ENCODE peak calls at places on chromosomes 5 and 9, in nine cellular contexts. S is HS-5; N is Daoy; Q is stimulated activated CD8-positive, alpha-beta memory T cell treated with anti-CD3 and anti-CD28 coated beads, Interleukin-4, amount 100 ng/mL, for 4 hours; A is NCI-H510A treated with DMSO at 0.1 percent for 48 hours; T is pons; Y is NCI-H460; E is T-helper 2 cell; O is M059J. M is an unnamed sample.

GRCh38 chr9:127130661-127131538 is 8.5 kb upstream of the ANGPTL2 start:
- DNase-seq in A (peak; percentile 89), T (peak; percentile 90), Q (no peak), N (peak; percentile 87), E (no peak), S (peak; percentile 85), O (peak; percentile 83), Y (no peak), M (no peak)

GRCh38 chr5:145437627-145438026 is 397.5 kb downstream of the PRELID2 start:
- DNase-seq in S (no peak), N (no peak), A (no peak), Q (no peak), T (no peak), E (no peak), Y (no peak), O (no peak), M (no peak)

GRCh38 chr9:33273266-33273971 is 8.6 kb downstream of the CHMP5 start:
- DNase-seq in E (no peak), Y (no peak), S (no peak), Q (no peak), A (no peak), T (no peak), O (peak; percentile 53), N (no peak), M (no peak)

GRCh38 chr9:9142001-9142400 is 1342.4 kb upstream of the DMAC1 start:
- DNase-seq in N (no peak), E (no peak), Q (no peak), Y (no peak), A (peak; percentile 80), O (no peak), T (no peak), S (no peak), M (no peak)

GRCh38 chr9:20728493-20729220 is 44.6 kb downstream of the FOCAD start:
- DNase-seq in T (no peak), N (no peak), S (no peak), A (no peak), O (peak; percentile 65), Q (no peak), Y (no peak), E (no peak), M (peak; percentile 89)

GRCh38 chr5:108212775-108213346 is 169.0 kb downstream of the FBXL17 start:
- DNase-seq in A (peak; percentile 21), T (no peak), Q (no peak), N (peak; percentile 48), S (no peak), E (no peak), O (peak; percentile 14), Y (no peak), M (no peak)

GRCh38 chr5:155189476-155189875 is 175.9 kb downstream of the KIF4B start:
- DNase-seq in O (no peak), Q (no peak), A (no peak), T (no peak), Y (no peak), N (no peak), S (no peak), E (no peak), M (no peak)

GRCh38 chr9:109060235-109060634 is 46.9 kb upstream of the CTNNAL1 start:
- DNase-seq in N (no peak), S (no peak), A (no peak), Y (no peak), O (no peak), E (no peak), T (no peak), Q (no peak), M (no peak)

GRCh38 chr9:120710110-120710981 is 3.9 kb downstream of the MEGF9 start:
- DNase-seq in A (peak; percentile 61), T (peak; percentile 87), N (peak; percentile 76), E (peak; percentile 42), Q (no peak), O (peak; percentile 80), S (peak; percentile 42), Y (peak; percentile 66), M (no peak)

GRCh38 chr5:143425835-143426234 is 22.3 kb upstream of the NR3C1 start:
- DNase-seq in N (no peak), E (no peak), Q (no peak), S (no peak), Y (no peak), T (no peak), O (no peak), A (no peak), M (no peak)

GRCh38 chr5:125603321-125603720 is 819.9 kb upstream of the GRAMD2B start:
- DNase-seq in O (no peak), N (no peak), A (no peak), E (no peak), S (no peak), T (no peak), Q (no peak), Y (no peak), M (no peak)

GRCh38 chr5:14365831-14366435 is 215.7 kb upstream of the OTULINL start:
- DNase-seq in S (no peak), A (no peak), N (peak; percentile 28), E (peak; percentile 9), T (no peak), Y (no peak), O (peak; percentile 48), Q (no peak), M (no peak)

GRCh38 chr5:110075656-110076055 is 385.9 kb downstream of the MAN2A1 start:
- DNase-seq in Q (no peak), E (no peak), O (no peak), T (no peak), Y (no peak), N (no peak), S (no peak), A (no peak), M (no peak)

GRCh38 chr9:97484134-97484533 is 17.3 kb upstream of the TMOD1 start:
- DNase-seq in S (no peak), A (no peak), Q (no peak), O (no peak), T (peak; percentile 91), E (no peak), Y (no peak), N (no peak), M (no peak)

GRCh38 chr9:78021692-78022091 is 9.9 kb downstream of the GNAQ start:
- DNase-seq in E (no peak), T (no peak), S (no peak), Q (no peak), Y (no peak), A (no peak), O (no peak), N (no peak), M (no peak)

GRCh38 chr5:171152382-171152781 is 156.7 kb upstream of the TLX3 start:
- DNase-seq in T (peak; percentile 17), Q (no peak), Y (peak; percentile 26), N (peak; percentile 31), A (no peak), S (no peak), E (no peak), O (peak; percentile 22), M (no peak)

GRCh38 chr5:176676361-176676824 is 29.1 kb downstream of the TSPAN17 start:
- DNase-seq in T (no peak), O (peak; percentile 86), S (peak; percentile 61), N (peak; percentile 86), Y (peak; percentile 72), Q (no peak), E (no peak), A (no peak), M (no peak)

GRCh38 chr5:125137535-125137934 is 391.1 kb upstream of the ZNF608 start:
- DNase-seq in T (no peak), A (peak; percentile 59), Y (peak; percentile 30), Q (no peak), O (peak; percentile 68), S (no peak), N (peak; percentile 49), E (no peak), M (no peak)

GRCh38 chr5:6626494-6626893 is 6.3 kb downstream of the NSUN2 start:
- DNase-seq in O (no peak), S (no peak), N (no peak), T (no peak), A (no peak), Q (no peak), Y (no peak), E (no peak), M (no peak)

M was measured in SK-N-MC.